ENCODE peak calls at places on chromosome 18, in seven cellular contexts. U, R, P, M, O, Q and N are unnamed samples. For H3K4me1, the result is how much of the 10 kb centered on the place peaks cover.

GRCh38 chr18:48539406-48540328 is 836 bp downstream of the CTIF start:
- DNase-seq in U (peak), R (peak), P (peak), M (peak), O (peak), Q (peak), N (peak)

GRCh38 chr18:32974421-32975165 is 201.8 kb upstream of the KLHL14 start:
- DNase-seq in U (no peak), R (peak), P (no peak), M (peak), O (no peak), Q (no peak), N (no peak)

GRCh38 chr18:68449292-68449691 is 265.6 kb downstream of the TMX3 start:
- DNase-seq in U (no peak), R (no peak), P (no peak), M (peak), O (peak), Q (no peak), N (peak)

GRCh38 chr18:25915907-25916306 is 174.5 kb downstream of the SS18 start:
- DNase-seq in U (no peak), R (peak), P (no peak), M (no peak), O (no peak), Q (no peak), N (no peak)

GRCh38 chr18:11163668-11164067 is 14.3 kb upstream of the PIEZO2 start:
- DNase-seq in U (no peak), R (peak), P (peak), M (no peak), O (peak), Q (peak), N (no peak)

GRCh38 chr18:77162580-77162979 is 30.0 kb upstream of the MBP start:
- DNase-seq in U (no peak), R (no peak), P (peak), M (no peak), O (no peak), Q (no peak), N (no peak)

GRCh38 chr18:46370898-46371297 is 266.7 kb downstream of the HAUS1 start:
- DNase-seq in U (no peak), R (no peak), P (no peak), M (no peak), O (no peak), Q (no peak), N (no peak)

GRCh38 chr18:68837665-68838390 is 39.9 kb downstream of the CCDC102B start:
- DNase-seq in U (no peak), R (no peak), P (no peak), M (peak), O (peak), Q (no peak), N (peak)

GRCh38 chr18:3329871-3330270 is 67.9 kb downstream of the MYL12B start:
- DNase-seq in U (no peak), R (no peak), P (no peak), M (no peak), O (no peak), Q (no peak), N (no peak)

GRCh38 chr18:39796413-39796812 is 2158.6 kb upstream of the PIK3C3 start:
- DNase-seq in U (no peak), R (no peak), P (peak), M (no peak), O (no peak), Q (no peak), N (no peak)

GRCh38 chr18:28652654-28653053 is 475.7 kb upstream of the CDH2 start:
- DNase-seq in U (no peak), R (no peak), P (no peak), M (no peak), O (no peak), Q (no peak), N (no peak)

GRCh38 chr18:28657836-28658410 is 481.0 kb upstream of the CDH2 start:
- DNase-seq in U (no peak), R (no peak), P (no peak), M (peak), O (no peak), Q (peak), N (peak)
- H3K4me1 ChIP-seq in U (under half), R (under half), P (under half), M (under half), O (under half), Q (under half), N (under half)

DNA sequence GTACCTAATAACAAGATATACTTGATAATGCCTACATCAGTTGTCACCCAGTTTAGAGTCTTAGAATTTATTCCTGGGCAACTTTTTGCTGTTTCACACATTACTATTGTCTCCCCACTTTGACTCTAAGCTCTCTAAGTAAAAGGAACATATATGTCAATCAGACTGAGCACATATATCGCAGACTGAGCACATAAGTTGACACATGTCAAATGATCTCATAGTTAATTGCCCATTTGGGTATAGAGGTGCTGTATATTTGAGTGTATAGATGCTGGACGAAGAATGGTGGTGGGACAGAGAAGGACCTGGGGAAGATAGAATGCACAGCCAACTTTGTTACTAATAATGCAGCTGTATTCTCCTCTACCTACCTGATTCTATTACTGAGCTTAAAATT is 746.0 kb upstream of the CDH2 start:
- DNase-seq in U (no peak), R (no peak), P (no peak), M (no peak), O (no peak), Q (no peak), N (no peak)
- H2AFZ ChIP-seq in U (no peak), R (no peak), P (no peak), M (no peak), O (no peak), Q (no peak), N (no peak)

GRCh38 chr18:7904529-7904928 is 337.4 kb downstream of the PTPRM start:
- DNase-seq in U (no peak), R (no peak), P (no peak), M (peak), O (peak), Q (no peak), N (peak)

GRCh38 chr18:7901657-7902056 is 334.5 kb downstream of the PTPRM start:
- DNase-seq in U (no peak), R (no peak), P (no peak), M (no peak), O (peak), Q (no peak), N (peak)

GRCh38 chr18:7899078-7899477 is 332.0 kb downstream of the PTPRM start:
- DNase-seq in U (no peak), R (no peak), P (no peak), M (no peak), O (no peak), Q (no peak), N (no peak)

GRCh38 chr18:7898181-7898580 is 331.1 kb downstream of the PTPRM start:
- DNase-seq in U (no peak), R (no peak), P (no peak), M (no peak), O (no peak), Q (no peak), N (no peak)

DNA sequence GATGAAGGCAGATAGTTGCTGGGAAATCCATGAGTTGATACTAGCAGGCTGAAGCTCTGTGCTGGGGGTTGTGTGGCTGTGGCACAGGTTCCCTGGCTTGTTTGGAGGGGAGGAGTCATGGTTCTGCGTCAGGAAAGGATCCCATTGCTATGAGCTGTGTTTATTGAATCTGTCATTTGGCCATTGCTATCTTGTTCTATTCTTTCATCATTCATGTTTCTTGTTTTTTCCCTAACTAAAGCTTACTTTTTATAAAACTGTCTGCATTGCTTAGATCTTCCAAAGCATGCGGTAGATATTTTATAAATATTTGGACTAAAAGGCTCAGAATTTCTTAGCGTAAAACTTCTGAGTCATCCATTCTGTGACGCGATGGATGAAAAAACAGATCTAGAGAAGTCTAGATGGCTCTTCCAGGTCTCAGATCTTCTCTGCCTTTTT is 335.3 kb downstream of the PTPRM start:
- DNase-seq in U (no peak), R (peak), P (peak), M (peak), O (peak), Q (no peak), N (peak)
- H3K4me1 ChIP-seq in U (under half), R (under half), P (under half), M (under half), O (under half), Q (under half), N (under half)

GRCh38 chr18:9757851-9758587 is 49.9 kb downstream of the RAB31 start:
- DNase-seq in U (no peak), R (no peak), P (no peak), M (peak), O (peak), Q (no peak), N (peak)

GRCh38 chr18:9756566-9757470 is 48.7 kb downstream of the RAB31 start:
- DNase-seq in U (no peak), R (no peak), P (peak), M (no peak), O (no peak), Q (no peak), N (no peak)

GRCh38 chr18:9755603-9756002 is 47.5 kb downstream of the RAB31 start:
- DNase-seq in U (no peak), R (no peak), P (no peak), M (peak), O (no peak), Q (peak), N (no peak)

GRCh38 chr18:9753863-9754262 is 45.8 kb downstream of the RAB31 start:
- DNase-seq in U (no peak), R (no peak), P (no peak), M (peak), O (no peak), Q (no peak), N (peak)

GRCh38 chr18:9755110-9755509 is 47.0 kb downstream of the RAB31 start:
- DNase-seq in U (no peak), R (no peak), P (no peak), M (no peak), O (no peak), Q (no peak), N (no peak)
- H2AFZ ChIP-seq in U (no peak), R (no peak), P (no peak), M (no peak), O (no peak), Q (no peak), N (no peak)

DNA sequence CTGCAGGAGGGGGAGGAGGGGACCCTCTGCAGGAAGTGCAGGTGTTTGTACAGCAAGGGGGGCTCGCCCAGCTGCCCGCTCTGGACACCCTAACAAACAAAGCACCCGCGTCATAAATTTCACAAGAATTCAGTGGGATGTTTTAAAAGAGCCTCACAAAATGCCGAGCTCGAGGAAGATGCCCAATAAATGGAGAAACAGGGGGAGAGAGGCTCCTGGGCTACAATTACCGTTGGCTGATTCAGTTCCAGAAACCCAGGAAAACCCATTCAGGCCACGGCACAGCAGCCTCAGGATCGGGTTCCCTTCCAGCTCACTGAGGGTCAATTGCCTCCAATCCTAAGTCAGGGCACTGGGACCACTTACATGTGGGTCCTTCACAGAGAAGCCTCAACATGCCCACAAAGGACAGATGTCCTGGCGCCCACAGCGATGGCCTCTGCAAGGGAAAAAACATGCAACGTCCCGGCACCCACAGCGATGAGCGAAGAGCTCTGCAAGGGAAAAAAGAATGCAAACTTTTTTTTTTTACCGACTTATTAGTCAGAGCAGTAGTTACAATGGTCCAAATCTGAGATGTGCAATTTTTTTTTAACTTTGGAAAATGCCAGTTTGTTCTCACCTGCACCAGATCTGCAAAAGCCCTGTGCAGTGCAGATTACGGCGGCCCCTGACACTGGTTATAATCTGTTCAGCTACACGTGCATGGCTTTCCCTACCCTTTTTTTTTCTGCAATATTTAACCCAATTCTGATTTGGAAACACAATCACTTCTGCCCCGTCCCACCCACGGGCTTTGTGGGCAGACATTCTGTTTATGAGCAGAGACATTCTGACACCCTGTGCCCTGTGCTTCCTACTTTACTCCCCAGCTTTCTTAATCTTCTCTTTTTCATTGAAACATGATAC is 159.4 kb upstream of the SALL3 start:
- DNase-seq in U (no peak), R (no peak), P (no peak), M (no peak), O (no peak), Q (no peak), N (no peak)
- H3K4me1 ChIP-seq in U (under half), R (under half), P (under half), M (under half), O (under half), Q (under half), N (under half)

DNA sequence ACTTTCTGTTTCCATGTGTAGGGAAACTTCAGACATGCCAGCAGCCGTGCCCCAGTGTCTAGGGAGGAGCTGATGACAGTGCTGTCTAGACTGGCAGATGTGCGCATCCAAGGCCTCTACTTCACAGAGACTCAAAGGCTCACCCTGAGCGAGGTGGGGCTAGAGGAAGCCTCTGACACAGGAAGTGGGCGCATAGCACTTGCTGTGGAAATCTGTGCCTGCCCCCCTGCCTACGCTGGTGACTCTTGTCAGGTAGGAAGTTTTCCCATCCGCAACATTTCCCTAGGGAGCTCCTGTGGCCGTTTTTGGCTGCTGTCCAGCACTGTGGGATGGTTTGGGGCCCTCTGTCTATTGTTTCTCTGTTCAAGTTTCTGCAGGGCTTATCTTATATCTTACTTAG is 143.1 kb upstream of the TTC39C start:
- DNase-seq in U (no peak), R (peak), P (peak), M (peak), O (no peak), Q (peak), N (no peak)
- H2AFZ ChIP-seq in U (no peak), R (no peak), P (no peak), M (no peak), O (no peak), Q (no peak), N (no peak)